ENCODE peak calls at places on chromosomes 12 and 14, in six cellular contexts. Z is pulmonary artery endothelial cell; M is heart left ventricle; O is activated naive CD8-positive, alpha-beta T cell treated with anti-CD3 and anti-CD28 coated beads, Interleukin-2, amount 50 U/mL, for 24 hours; D is HTR-8/SVneo; P is glutamatergic neuron. S is an unnamed sample.

GRCh38 chr12:93115646-93116045 is 186.6 kb upstream of the EEA1 start:
- DNase-seq in D (no peak), Z (no peak), M (peak), P (no peak), O (no peak), S (no peak)

GRCh38 chr12:31309279-31309678 is 16.7 kb downstream of the SINHCAF start:
- DNase-seq in M (no peak), O (no peak), P (no peak), Z (no peak), D (no peak), S (no peak)

GRCh38 chr12:124394462-124395128 is 99.7 kb downstream of the RFLNA start:
- DNase-seq in O (no peak), Z (no peak), M (no peak), D (no peak), P (no peak), S (no peak)

GRCh38 chr12:91367234-91367849 is 184.7 kb upstream of the DCN start:
- DNase-seq in M (no peak), O (no peak), P (no peak), D (peak), Z (no peak), S (no peak)

GRCh38 chr14:101584049-101584859 is 23.0 kb downstream of the DIO3 start:
- DNase-seq in M (no peak), D (peak), P (peak), Z (no peak), O (no peak), S (no peak)

GRCh38 chr14:104827173-104828055 is 26.5 kb downstream of the ZBTB42 start:
- DNase-seq in P (peak), O (peak), M (no peak), Z (no peak), D (peak), S (peak)

GRCh38 chr12:9387450-9387849 is 179.3 kb upstream of the PZP start:
- DNase-seq in D (no peak), M (no peak), Z (no peak), O (no peak), P (no peak), S (no peak)

GRCh38 chr12:99157946-99158345 is 489.6 kb upstream of the GARIN6 start:
- DNase-seq in M (no peak), P (no peak), D (no peak), O (no peak), Z (no peak), S (peak)

GRCh38 chr12:5070090-5070489 is 26.4 kb downstream of the KCNA5 start:
- DNase-seq in D (no peak), P (no peak), Z (no peak), M (no peak), O (no peak), S (no peak)

GRCh38 chr12:124730455-124730932 is 133.2 kb downstream of the SCARB1 start:
- DNase-seq in Z (no peak), D (no peak), P (no peak), M (peak), O (no peak), S (peak)

GRCh38 chr14:68691031-68691864 is 101.6 kb downstream of the ZFP36L1 start:
- DNase-seq in O (no peak), D (no peak), P (peak), M (no peak), Z (no peak), S (no peak)